ENCODE peak calls at places on chromosomes 2 and 18, in six cellular contexts. Z is Calu3; F is fibroblast of the aortic adventitia; Q is brain microvascular endothelial cell; V is heart left ventricle; J is CD4-positive, alpha-beta T cell. S is an unnamed sample.

GRCh38 chr2:201978988-201979387 is 54.7 kb upstream of the FZD7 start:
- DNase-seq in Z (no peak), F (no peak), Q (no peak), V (no peak), J (no peak), S (no peak)

GRCh38 chr2:236673126-236673822 is 103.6 kb downstream of the ACKR3 start:
- DNase-seq in J (no peak), Q (no peak), F (no peak), Z (no peak), V (peak; percentile 16), S (no peak)

GRCh38 chr2:88865801-88866353 is 174.4 kb downstream of the RPIA start:
- DNase-seq in Z (no peak), Q (no peak), F (peak; percentile 4), V (no peak), J (no peak), S (no peak)

GRCh38 chr2:76667764-76668163 is 854.4 kb downstream of the LRRTM4 start:
- DNase-seq in Z (no peak), V (no peak), F (no peak), Q (no peak), J (no peak), S (no peak)

GRCh38 chr18:44811586-44812125 is 131.0 kb downstream of the SETBP1 start:
- DNase-seq in V (no peak), F (no peak), Q (no peak), J (no peak), Z (no peak), S (no peak)

GRCh38 chr2:133676392-133677130 is 108.3 kb upstream of the NCKAP5 start:
- DNase-seq in F (peak; percentile 93), V (no peak), Q (peak; percentile 40), Z (no peak), J (no peak), S (no peak)

GRCh38 chr2:236568068-236568921 is 1.3 kb upstream of the ACKR3 start:
- DNase-seq in Q (no peak), V (peak; percentile 71), F (no peak), Z (peak; percentile 64), J (peak; percentile 26), S (no peak)

GRCh38 chr18:46711444-46711863 is 45.4 kb downstream of the ST8SIA5 start:
- DNase-seq in J (no peak), Z (no peak), V (peak; percentile 64), Q (no peak), F (no peak), S (no peak)

GRCh38 chr2:44392338-44392943 is 30.7 kb downstream of the CAMKMT start:
- DNase-seq in J (peak; percentile 13), F (peak; percentile 63), V (peak; percentile 40), Q (peak; percentile 49), Z (peak; percentile 54), S (peak; percentile 60)

GRCh38 chr2:44397447-44397846 is 35.7 kb downstream of the CAMKMT start:
- DNase-seq in J (no peak), Q (no peak), V (no peak), F (no peak), Z (no peak), S (no peak)

GRCh38 chr2:44398243-44398897 is 36.6 kb downstream of the CAMKMT start:
- DNase-seq in J (no peak), Q (no peak), V (no peak), Z (no peak), F (no peak), S (no peak)
- TF ChIP-seq CTCF in J (no peak), Q (no peak), V (no peak), Z (no peak), F (no peak), S (no peak)

GRCh38 chr2:118677546-118677945 is 169.9 kb downstream of the EN1 start:
- DNase-seq in F (no peak), Z (no peak), J (no peak), V (no peak), Q (no peak), S (no peak)

GRCh38 chr2:118683460-118683859 is 164.0 kb downstream of the EN1 start:
- DNase-seq in Q (no peak), J (no peak), F (no peak), Z (no peak), V (no peak), S (no peak)

GRCh38 chr2:118675531-118675930 is 171.9 kb downstream of the EN1 start:
- DNase-seq in V (no peak), Q (no peak), F (no peak), J (no peak), Z (no peak), S (no peak)

GRCh38 chr2:118678985-118679384 is 168.5 kb downstream of the EN1 start:
- DNase-seq in Z (no peak), Q (no peak), V (no peak), F (no peak), J (no peak), S (no peak)
- TF ChIP-seq CTCF in Z (no peak), Q (no peak), V (no peak), F (no peak), J (no peak), S (no peak)

GRCh38 chr2:27737676-27738348 is 33.7 kb upstream of the MRPL33 start:
- DNase-seq in V (peak; percentile 44), J (no peak), F (peak; percentile 84), Z (no peak), Q (peak; percentile 88), S (no peak)
- TF ChIP-seq CTCF in V (no peak), J (no peak), F (no peak), Z (no peak), Q (peak; percentile 12), S (no peak)

GRCh38 chr18:76875390-76876330 is 53.3 kb downstream of the ZNF236 start:
- DNase-seq in J (no peak), V (no peak), Q (peak; percentile 38), F (peak; percentile 47), Z (peak; percentile 52), S (no peak)
- TF ChIP-seq CTCF in J (peak; percentile 55), V (peak; percentile 52), Q (peak; percentile 72), F (peak; percentile 68), Z (peak; percentile 56), S (no peak)

DNA sequence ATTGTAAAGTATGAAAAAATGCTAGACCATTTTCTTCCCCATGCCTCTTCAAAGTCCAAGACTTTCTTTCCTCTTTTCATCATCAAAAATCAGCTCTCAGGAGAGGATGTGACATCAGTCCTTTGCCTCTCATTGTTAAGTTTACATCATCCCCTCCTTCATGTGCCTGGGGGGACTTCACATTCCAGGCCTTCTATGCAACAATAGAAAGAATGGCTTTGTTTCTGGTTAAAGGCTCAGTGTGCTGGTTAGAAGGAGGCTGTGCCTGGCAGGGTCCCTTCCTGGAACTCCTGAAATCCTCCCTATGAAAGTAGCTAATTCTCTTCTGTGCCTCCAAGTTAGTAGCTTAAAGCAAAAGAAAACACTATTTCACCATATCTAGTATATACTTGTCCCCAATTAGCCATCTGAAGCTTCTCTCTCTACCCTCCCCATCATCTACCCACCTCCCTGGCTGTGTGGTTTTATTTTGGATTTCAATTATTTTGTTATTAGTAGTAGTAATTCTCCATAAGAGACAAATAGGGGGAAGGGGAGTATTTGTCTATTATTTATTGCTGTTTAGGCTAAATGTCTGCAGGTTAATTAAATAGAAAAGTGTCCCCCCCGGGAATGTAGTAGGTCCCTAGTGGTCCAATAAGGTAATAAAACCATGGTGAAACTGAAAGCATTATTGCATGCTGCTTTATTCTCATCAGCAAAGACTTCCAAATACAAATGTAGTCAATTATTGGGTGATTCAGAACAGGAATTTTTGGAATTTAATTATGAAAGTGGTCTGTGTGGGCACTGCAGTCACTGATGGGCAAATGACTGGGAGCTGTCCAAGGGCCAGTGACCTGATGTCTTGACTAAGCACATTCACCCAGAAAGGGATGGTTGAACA is 69.0 kb downstream of the CPO start:
- DNase-seq in J (no peak), V (no peak), F (peak; percentile 49), Z (no peak), Q (no peak), S (no peak)
- TF ChIP-seq CTCF in J (no peak), V (no peak), F (peak; percentile 34), Z (peak; percentile 19), Q (peak; percentile 30), S (no peak)

GRCh38 chr2:43944915-43945314 is 50.9 kb downstream of the LRPPRC start:
- DNase-seq in J (no peak), Q (no peak), V (no peak), Z (no peak), F (no peak), S (no peak)
- TF ChIP-seq CTCF in J (no peak), Q (no peak), V (no peak), Z (no peak), F (no peak), S (no peak)

DNA sequence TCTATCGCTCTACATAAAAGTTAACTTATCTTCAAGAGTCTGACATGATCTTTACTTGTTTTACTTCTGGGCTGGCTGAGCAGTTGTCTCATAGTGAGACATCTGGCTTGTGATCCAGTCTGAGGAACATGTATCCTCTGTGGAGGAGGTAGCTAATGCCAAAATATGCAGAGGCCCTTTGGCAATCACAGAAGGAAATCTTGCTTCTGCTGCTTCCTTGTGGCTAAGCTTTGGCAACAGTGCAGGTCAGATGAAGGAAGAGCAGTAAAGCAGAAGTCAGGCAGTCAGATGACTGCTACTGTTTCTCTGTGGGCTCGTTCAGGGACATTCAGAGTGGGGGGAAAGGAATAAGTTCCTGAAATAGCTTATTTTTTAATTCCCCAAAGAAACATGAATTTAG is 22.3 kb downstream of the DOK1 start:
- DNase-seq in V (no peak), J (no peak), Q (no peak), Z (no peak), F (peak; percentile 95), S (no peak)
- TF ChIP-seq CTCF in V (no peak), J (no peak), Q (no peak), Z (no peak), F (peak; percentile 33), S (no peak)

GRCh38 chr18:25279556-25279955 is 72.4 kb downstream of the ZNF521 start:
- DNase-seq in Z (no peak), V (no peak), Q (no peak), J (no peak), F (no peak), S (no peak)
- TF ChIP-seq CTCF in Z (no peak), V (no peak), Q (no peak), J (no peak), F (no peak), S (no peak)

DNA sequence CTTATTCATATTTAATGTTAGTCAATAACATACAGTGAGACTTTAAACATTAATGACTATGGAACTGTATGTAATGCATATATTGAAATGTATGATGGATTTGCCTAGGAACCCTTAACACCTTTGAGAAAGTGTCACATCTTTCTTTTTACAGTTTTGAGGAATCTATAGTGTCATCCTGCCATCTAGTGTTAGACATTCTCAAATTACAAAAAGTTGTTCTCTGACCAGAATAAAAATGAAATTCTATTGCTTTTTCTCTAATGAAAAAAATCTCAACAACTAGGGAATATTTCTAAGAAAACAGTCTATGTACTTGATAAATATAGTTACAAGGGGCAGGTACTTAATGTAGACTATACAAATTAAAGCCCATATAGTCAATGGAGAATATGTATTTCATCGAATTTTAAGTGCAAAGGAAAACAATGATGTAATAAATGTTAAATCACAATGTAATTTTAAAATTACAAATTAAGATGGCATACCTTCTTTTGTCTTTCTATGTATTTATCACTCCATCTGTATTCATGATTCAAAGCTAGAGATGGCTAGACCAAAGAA is 5.1 kb upstream of the CALCRL start:
- DNase-seq in F (peak; percentile 60), Z (no peak), Q (no peak), V (no peak), J (no peak), S (no peak)
- TF ChIP-seq CTCF in F (peak; percentile 41), Z (peak; percentile 47), Q (peak; percentile 8), V (peak; percentile 43), J (no peak), S (no peak)

S was measured in omental fat pad.